ENCODE peak calls at places on chromosomes 1 and 21, in seven cellular contexts. One of them, this sample, is unnamed.

GRCh38 chr1:110421159-110421777 is 13.8 kb upstream of the LAMTOR5 start:
- DNase-seq in HS-5: no peak
- DNase-seq in activated CD4-positive, alpha-beta T cell treated with anti-CD3 and anti-CD28 coated beads for 24 hours: no peak
- DNase-seq in epithelial cell of esophagus: peak
- DNase-seq in body of pancreas: no peak
- DNase-seq in SJSA1: no peak
- DNase-seq in NCI-H460: no peak
- DNase-seq in this sample: no peak

GRCh38 chr1:172477741-172478140 is 33.9 kb upstream of the PIGC start:
- DNase-seq in HS-5: no peak
- DNase-seq in activated CD4-positive, alpha-beta T cell treated with anti-CD3 and anti-CD28 coated beads for 24 hours: no peak
- DNase-seq in epithelial cell of esophagus: no peak
- DNase-seq in body of pancreas: no peak
- DNase-seq in SJSA1: no peak
- DNase-seq in NCI-H460: no peak
- DNase-seq in this sample: no peak

GRCh38 chr1:163090321-163090945 is 21.3 kb downstream of the RGS4 start:
- DNase-seq in HS-5: no peak
- DNase-seq in activated CD4-positive, alpha-beta T cell treated with anti-CD3 and anti-CD28 coated beads for 24 hours: no peak
- DNase-seq in epithelial cell of esophagus: peak
- DNase-seq in body of pancreas: no peak
- DNase-seq in SJSA1: no peak
- DNase-seq in NCI-H460: no peak
- DNase-seq in this sample: no peak

GRCh38 chr21:38813554-38813953 is 7.8 kb downstream of the ETS2 start:
- DNase-seq in HS-5: no peak
- DNase-seq in activated CD4-positive, alpha-beta T cell treated with anti-CD3 and anti-CD28 coated beads for 24 hours: no peak
- DNase-seq in epithelial cell of esophagus: no peak
- DNase-seq in body of pancreas: no peak
- DNase-seq in SJSA1: no peak
- DNase-seq in NCI-H460: no peak
- DNase-seq in this sample: no peak

GRCh38 chr1:914253-914890 is 9.4 kb upstream of the SAMD11 start:
- DNase-seq in HS-5: no peak
- DNase-seq in activated CD4-positive, alpha-beta T cell treated with anti-CD3 and anti-CD28 coated beads for 24 hours: no peak
- DNase-seq in epithelial cell of esophagus: no peak
- DNase-seq in body of pancreas: peak
- DNase-seq in SJSA1: no peak
- DNase-seq in NCI-H460: no peak
- DNase-seq in this sample: no peak

GRCh38 chr1:155022136-155022926 is 11.2 kb downstream of the DCST2 start:
- DNase-seq in HS-5: no peak
- DNase-seq in activated CD4-positive, alpha-beta T cell treated with anti-CD3 and anti-CD28 coated beads for 24 hours: no peak
- DNase-seq in epithelial cell of esophagus: no peak
- DNase-seq in body of pancreas: no peak
- DNase-seq in SJSA1: no peak
- DNase-seq in NCI-H460: no peak
- DNase-seq in this sample: no peak

GRCh38 chr1:211476200-211476849 is 15.6 kb downstream of the RD3 start:
- DNase-seq in HS-5: peak
- DNase-seq in activated CD4-positive, alpha-beta T cell treated with anti-CD3 and anti-CD28 coated beads for 24 hours: peak
- DNase-seq in epithelial cell of esophagus: peak
- DNase-seq in body of pancreas: peak
- DNase-seq in SJSA1: peak
- DNase-seq in NCI-H460: peak
- DNase-seq in this sample: peak

GRCh38 chr1:22815421-22816062 is 104.9 kb downstream of the EPHB2 start:
- DNase-seq in HS-5: no peak
- DNase-seq in activated CD4-positive, alpha-beta T cell treated with anti-CD3 and anti-CD28 coated beads for 24 hours: no peak
- DNase-seq in epithelial cell of esophagus: no peak
- DNase-seq in body of pancreas: no peak
- DNase-seq in SJSA1: no peak
- DNase-seq in NCI-H460: no peak
- DNase-seq in this sample: no peak

GRCh38 chr1:7743346-7743745 is 27.8 kb upstream of the VAMP3 start:
- DNase-seq in HS-5: no peak
- DNase-seq in activated CD4-positive, alpha-beta T cell treated with anti-CD3 and anti-CD28 coated beads for 24 hours: no peak
- DNase-seq in epithelial cell of esophagus: no peak
- DNase-seq in body of pancreas: no peak
- DNase-seq in SJSA1: no peak
- DNase-seq in NCI-H460: no peak
- DNase-seq in this sample: no peak

GRCh38 chr1:24417681-24418080 is 2.1 kb downstream of the NIPAL3 start:
- DNase-seq in HS-5: no peak
- DNase-seq in activated CD4-positive, alpha-beta T cell treated with anti-CD3 and anti-CD28 coated beads for 24 hours: no peak
- DNase-seq in epithelial cell of esophagus: peak
- DNase-seq in body of pancreas: no peak
- DNase-seq in SJSA1: peak
- DNase-seq in NCI-H460: no peak
- DNase-seq in this sample: no peak

GRCh38 chr1:49527606-49528305 is 496.0 kb downstream of the AGBL4 start:
- DNase-seq in HS-5: no peak
- DNase-seq in activated CD4-positive, alpha-beta T cell treated with anti-CD3 and anti-CD28 coated beads for 24 hours: no peak
- DNase-seq in epithelial cell of esophagus: no peak
- DNase-seq in body of pancreas: no peak
- DNase-seq in SJSA1: no peak
- DNase-seq in NCI-H460: no peak
- DNase-seq in this sample: no peak

GRCh38 chr1:202643397-202644218 is 66.6 kb downstream of the SYT2 start:
- DNase-seq in HS-5: no peak
- DNase-seq in activated CD4-positive, alpha-beta T cell treated with anti-CD3 and anti-CD28 coated beads for 24 hours: no peak
- DNase-seq in epithelial cell of esophagus: no peak
- DNase-seq in body of pancreas: peak
- DNase-seq in SJSA1: no peak
- DNase-seq in NCI-H460: no peak
- DNase-seq in this sample: no peak

GRCh38 chr21:46036696-46037337 is 55.2 kb downstream of the COL6A1 start:
- DNase-seq in HS-5: no peak
- DNase-seq in activated CD4-positive, alpha-beta T cell treated with anti-CD3 and anti-CD28 coated beads for 24 hours: no peak
- DNase-seq in epithelial cell of esophagus: no peak
- DNase-seq in body of pancreas: no peak
- DNase-seq in SJSA1: no peak
- DNase-seq in NCI-H460: no peak
- DNase-seq in this sample: no peak

GRCh38 chr1:235006816-235007215 is 121.8 kb downstream of the TOMM20 start:
- DNase-seq in HS-5: no peak
- DNase-seq in activated CD4-positive, alpha-beta T cell treated with anti-CD3 and anti-CD28 coated beads for 24 hours: no peak
- DNase-seq in epithelial cell of esophagus: no peak
- DNase-seq in body of pancreas: no peak
- DNase-seq in SJSA1: no peak
- DNase-seq in NCI-H460: no peak
- DNase-seq in this sample: no peak

GRCh38 chr1:7953850-7954609 is 7.5 kb upstream of the PARK7 start:
- DNase-seq in HS-5: peak
- DNase-seq in activated CD4-positive, alpha-beta T cell treated with anti-CD3 and anti-CD28 coated beads for 24 hours: peak
- DNase-seq in epithelial cell of esophagus: peak
- DNase-seq in body of pancreas: peak
- DNase-seq in SJSA1: peak
- DNase-seq in NCI-H460: peak
- DNase-seq in this sample: peak